ENCODE peak calls at places on chromosomes 1 and 21, in ten cellular contexts. V is NB4, J is fibroblast of lung, Z is pancreas, Y is RWPE1, S is PC-3, A is MM.1S, U is AG04450, M is right lobe of liver, O is breast epithelium. K is an unnamed sample.

GRCh38 chr21:16002872-16003466 is 273.2 kb downstream of the USP25 start:
- DNase-seq in V (peak), J (peak), Z (no peak), Y (peak), S (peak), A (no peak), U (no peak), M (no peak), O (no peak), K (no peak)

GRCh38 chr1:25064465-25065238 is 134.6 kb upstream of the RUNX3 start:
- DNase-seq in V (peak), J (no peak), Z (no peak), Y (no peak), S (no peak), A (no peak), U (no peak), M (no peak), O (no peak), K (peak)

GRCh38 chr1:86703696-86704455 is 500 bp upstream of the SH3GLB1 start:
- DNase-seq in V (no peak), J (no peak), Z (peak), Y (no peak), S (no peak), A (no peak), U (no peak), M (no peak), O (peak), K (peak)

GRCh38 chr1:230270185-230270939 is 155.8 kb downstream of the PGBD5 start:
- DNase-seq in V (no peak), J (no peak), Z (no peak), Y (no peak), S (no peak), A (no peak), U (no peak), M (no peak), O (no peak), K (peak)

GRCh38 chr1:243559575-243560172 is 290.4 kb downstream of the AKT3 start:
- DNase-seq in V (no peak), J (peak), Z (no peak), Y (no peak), S (peak), A (no peak), U (no peak), M (no peak), O (no peak), K (no peak)

GRCh38 chr1:210758761-210759160 is 375.2 kb downstream of the KCNH1 start:
- DNase-seq in V (no peak), J (no peak), Z (no peak), Y (no peak), S (no peak), A (no peak), U (no peak), M (no peak), O (no peak), K (no peak)

GRCh38 chr1:46401964-46402626 is 8.0 kb downstream of the FAAH start:
- DNase-seq in V (peak), J (peak), Z (peak), Y (peak), S (peak), A (no peak), U (peak), M (peak), O (peak), K (no peak)

GRCh38 chr1:168786476-168787330 is 57.7 kb upstream of the DPT start:
- DNase-seq in V (no peak), J (no peak), Z (no peak), Y (no peak), S (no peak), A (no peak), U (no peak), M (no peak), O (no peak), K (no peak)

GRCh38 chr1:237050915-237051314 is 8.9 kb downstream of the RYR2 start:
- DNase-seq in V (no peak), J (no peak), Z (no peak), Y (no peak), S (no peak), A (no peak), U (no peak), M (no peak), O (no peak), K (no peak)

GRCh38 chr1:29607236-29607635 is 370.9 kb downstream of the PTPRU start:
- DNase-seq in V (no peak), J (no peak), Z (no peak), Y (no peak), S (peak), A (no peak), U (no peak), M (no peak), O (no peak), K (no peak)

GRCh38 chr21:26177187-26177586 is 6.6 kb upstream of the APP start:
- DNase-seq in V (no peak), J (no peak), Z (no peak), Y (no peak), S (no peak), A (no peak), U (no peak), M (no peak), O (peak), K (no peak)

DNA sequence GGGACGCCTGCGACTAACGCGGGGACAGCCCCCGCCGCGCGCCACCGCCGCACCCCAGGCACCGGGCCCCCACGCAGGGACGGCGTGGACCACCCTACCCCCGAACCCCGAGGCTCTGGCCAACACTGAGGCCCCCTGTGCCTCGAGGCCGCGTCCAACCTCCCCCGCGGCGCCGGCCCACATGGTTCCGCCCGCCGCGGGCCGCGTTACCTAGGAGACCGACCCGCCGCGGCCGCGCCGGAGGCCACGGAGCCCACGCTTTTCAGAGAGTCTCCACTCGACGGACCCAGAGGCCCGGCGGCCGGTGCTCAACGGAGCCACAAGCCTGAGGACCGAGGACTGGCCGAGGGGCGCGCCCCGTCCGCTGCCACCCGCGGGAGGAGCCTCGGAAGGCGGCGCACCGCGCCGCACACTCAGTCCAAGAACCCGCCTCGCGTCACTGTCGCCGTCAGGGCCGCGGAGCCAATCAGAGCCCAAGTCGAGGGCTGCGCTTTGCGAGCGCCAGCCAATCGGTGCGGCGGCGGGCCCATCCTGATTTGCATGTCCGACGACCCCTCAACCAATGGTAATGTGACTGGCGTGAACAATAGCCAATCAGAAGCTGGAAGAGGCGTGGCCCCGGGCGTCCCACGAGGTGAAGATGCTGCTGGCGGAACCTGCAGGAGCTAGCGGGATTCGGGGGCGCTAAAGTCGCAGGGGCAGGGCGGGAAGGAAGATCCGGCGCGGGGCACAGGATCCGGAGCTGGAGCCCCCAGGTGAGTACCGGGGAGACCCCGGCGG is at the start of gene NPHP4:
- DNase-seq in V (peak), J (peak), Z (peak), Y (peak), S (peak), A (peak), U (peak), M (peak), O (peak), K (peak)
- TF ChIP-seq CTCF in V (no peak), J (no peak), Z (no peak), Y (no peak), S (no peak), A (no peak), U (peak), M (no peak), O (no peak), K (no peak)

GRCh38 chr1:48823161-48823560 is 46.5 kb upstream of the BEND5 start:
- DNase-seq in V (no peak), J (no peak), Z (peak), Y (no peak), S (no peak), A (no peak), U (no peak), M (peak), O (no peak), K (no peak)

GRCh38 chr1:48817505-48818114 is 40.9 kb upstream of the BEND5 start:
- DNase-seq in V (peak), J (peak), Z (peak), Y (peak), S (peak), A (peak), U (peak), M (peak), O (peak), K (peak)
- TF ChIP-seq CTCF in V (peak), J (peak), Z (peak), Y (peak), S (peak), A (peak), U (peak), M (peak), O (peak), K (peak)

GRCh38 chr1:35062518-35063196 is 16.5 kb upstream of the ZMYM1 start:
- DNase-seq in V (no peak), J (peak), Z (no peak), Y (no peak), S (peak), A (no peak), U (no peak), M (no peak), O (no peak), K (no peak)
- TF ChIP-seq CTCF in V (no peak), J (no peak), Z (no peak), Y (no peak), S (no peak), A (no peak), U (no peak), M (no peak), O (no peak), K (no peak)

DNA sequence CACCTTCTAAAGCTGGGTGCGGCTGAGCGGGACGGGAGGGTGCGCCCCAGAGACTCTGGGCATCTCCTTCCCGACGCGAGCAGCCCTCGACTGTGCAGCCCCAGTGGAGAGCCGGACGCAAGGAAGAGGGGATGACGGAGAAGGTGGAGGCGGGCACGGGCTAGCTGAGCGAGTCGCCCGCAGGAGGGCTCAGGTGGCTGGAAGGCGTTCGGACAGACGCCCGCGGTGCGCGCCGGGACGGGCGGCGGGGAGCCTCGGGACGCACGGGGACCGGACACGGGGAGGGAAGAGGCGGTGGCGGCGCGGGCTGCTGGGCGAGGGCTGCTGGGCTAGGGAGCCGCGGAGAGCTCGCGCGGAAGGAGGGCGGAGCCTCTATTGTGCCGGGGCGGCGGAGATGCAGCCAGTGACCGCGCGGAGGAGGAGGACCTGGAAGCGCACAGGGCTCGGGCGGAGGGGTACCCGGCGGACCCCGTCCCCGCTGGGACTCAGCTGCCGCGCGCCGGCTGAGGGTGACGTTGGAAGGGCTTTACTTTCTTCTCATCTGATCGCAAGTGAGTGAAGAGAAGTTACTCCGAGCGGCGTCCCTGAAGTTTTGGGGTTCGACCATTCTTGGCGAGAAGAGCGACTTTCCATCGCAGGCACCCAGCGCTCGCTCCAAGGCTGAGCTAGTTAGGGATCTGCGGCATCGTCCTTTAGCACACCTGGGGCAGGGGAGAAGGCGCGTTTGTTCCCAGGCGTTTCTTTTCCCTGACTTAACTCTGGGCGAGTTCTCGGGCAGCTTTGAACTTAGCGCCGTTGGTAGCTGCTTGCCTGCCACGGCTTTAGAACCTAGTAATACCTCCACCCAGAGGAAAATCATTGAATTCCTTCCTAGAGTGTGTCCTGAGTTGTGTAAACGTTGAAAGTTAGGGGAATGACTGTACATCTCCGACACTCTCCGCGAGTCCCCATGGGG is at the start of gene OLFML2B:
- DNase-seq in V (peak), J (peak), Z (peak), Y (peak), S (peak), A (peak), U (peak), M (peak), O (no peak), K (peak)
- TF ChIP-seq CTCF in V (no peak), J (peak), Z (no peak), Y (peak), S (peak), A (peak), U (peak), M (peak), O (peak), K (no peak)

GRCh38 chr1:214827883-214828282 is 224.9 kb downstream of the CENPF start:
- DNase-seq in V (no peak), J (no peak), Z (no peak), Y (no peak), S (no peak), A (no peak), U (no peak), M (no peak), O (no peak), K (no peak)

GRCh38 chr1:214824758-214825157 is 221.8 kb downstream of the CENPF start:
- DNase-seq in V (no peak), J (peak), Z (no peak), Y (no peak), S (peak), A (no peak), U (no peak), M (no peak), O (no peak), K (no peak)

DNA sequence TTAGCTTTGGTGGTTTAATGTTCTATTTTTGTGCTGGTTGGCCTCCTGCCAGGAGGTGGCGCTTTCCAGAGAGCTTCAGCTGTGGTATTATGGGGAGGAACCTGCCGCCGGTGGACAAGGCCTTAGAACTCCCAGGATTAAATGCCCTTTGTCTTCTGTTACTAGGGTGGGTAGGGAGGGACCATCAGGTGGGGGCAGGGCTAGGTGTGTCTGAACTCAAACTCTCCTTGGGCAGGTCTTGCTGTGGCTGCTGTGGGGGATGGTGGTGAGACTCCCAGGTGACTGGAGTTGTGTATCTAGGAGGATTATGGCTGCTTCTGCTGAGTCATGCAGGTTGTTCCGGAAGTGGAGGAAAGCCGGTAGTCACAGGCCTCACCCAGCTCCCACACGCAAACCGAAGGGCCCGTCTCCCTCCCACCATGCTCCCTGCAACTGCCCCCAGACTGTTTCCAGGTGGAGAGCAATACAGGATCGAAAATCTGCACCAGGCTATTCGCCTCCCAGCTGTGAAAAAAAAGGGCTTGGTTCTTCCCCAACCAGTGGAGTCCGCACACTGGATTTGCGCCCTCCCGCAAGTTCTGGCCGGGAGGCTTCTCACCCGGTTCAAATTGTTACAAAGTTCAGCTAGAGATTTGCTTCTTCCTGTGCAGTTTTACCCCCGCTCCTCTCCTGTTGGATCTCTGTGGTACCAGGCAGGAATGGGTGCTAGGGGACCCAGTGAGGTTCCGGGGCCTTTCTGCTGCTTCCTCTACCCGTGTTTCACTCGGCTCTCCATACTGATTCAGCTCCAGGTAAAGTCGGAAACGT is 220.5 kb downstream of the CENPF start:
- DNase-seq in V (peak), J (no peak), Z (no peak), Y (no peak), S (no peak), A (no peak), U (no peak), M (no peak), O (no peak), K (peak)
- TF ChIP-seq CTCF in V (peak), J (no peak), Z (no peak), Y (no peak), S (peak), A (no peak), U (no peak), M (no peak), O (no peak), K (no peak)